ENCODE peak calls at places on chromosomes 4 and X, in ten cellular contexts. X is NT2/D1; Z is glutamatergic neuron; Y is A549; H is right cardiac atrium; C is activated CD4-positive, CD25-positive, alpha-beta regulatory T cell; G is AG04449; A is activated effector memory CD4-positive, alpha-beta T cell treated with anti-CD3 and anti-CD28 coated beads, Interleukin-2, amount 50 U/mL, for 16 hours; R is SW480; O is Calu3. N is an unnamed sample.

GRCh38 chr4:75126058-75126457 is 193.1 kb downstream of the PARM1 start:
- DNase-seq in X (no peak), Z (no peak), Y (no peak), H (no peak), C (no peak), G (no peak), A (no peak), R (no peak), O (no peak), N (no peak)

GRCh38 chr4:17066972-17067371 is 168.5 kb upstream of the LDB2 start:
- DNase-seq in X (no peak), Z (no peak), Y (peak), H (no peak), C (no peak), G (peak), A (no peak), R (no peak), O (no peak), N (no peak)

GRCh38 chr4:94410678-94411206 is 41.0 kb upstream of the PDLIM5 start:
- DNase-seq in X (no peak), Z (no peak), Y (peak), H (peak), C (no peak), G (no peak), A (no peak), R (no peak), O (no peak), N (no peak)

GRCh38 chrX:118968031-118968430 is 6.4 kb upstream of the LONRF3 start:
- DNase-seq in X (no peak), Z (no peak), Y (no peak), H (no peak), C (no peak), G (no peak), A (no peak), R (no peak), O (no peak), N (no peak)

GRCh38 chrX:132218100-132218807 is 993 bp downstream of the RAP2C start:
- DNase-seq in X (peak), Z (peak), Y (peak), H (peak), C (peak), G (no peak), A (peak), R (peak), O (peak), N (peak)

GRCh38 chr4:157722146-157722545 is 450.7 kb downstream of the GASK1B start:
- DNase-seq in X (no peak), Z (no peak), Y (no peak), H (no peak), C (no peak), G (no peak), A (no peak), R (no peak), O (no peak), N (no peak)

GRCh38 chrX:53713987-53714579 is 27.6 kb upstream of the HUWE1 start:
- DNase-seq in X (no peak), Z (no peak), Y (no peak), H (no peak), C (no peak), G (no peak), A (no peak), R (no peak), O (no peak), N (no peak)

GRCh38 chrX:95875661-95876060 is 809.0 kb upstream of the DIAPH2 start:
- DNase-seq in X (no peak), Z (no peak), Y (no peak), H (no peak), C (no peak), G (no peak), A (no peak), R (no peak), O (no peak), N (no peak)

GRCh38 chrX:54415534-54416350 is 24.5 kb upstream of the TSR2 start:
- DNase-seq in X (no peak), Z (no peak), Y (no peak), H (no peak), C (no peak), G (no peak), A (no peak), R (no peak), O (no peak), N (no peak)

GRCh38 chrX:71282514-71283408 is 674 bp upstream of the NONO start:
- DNase-seq in X (no peak), Z (no peak), Y (peak), H (no peak), C (peak), G (no peak), A (peak), R (no peak), O (no peak), N (peak)

GRCh38 chr4:180059216-180059881 is 2183.9 kb upstream of the TENM3 start:
- DNase-seq in X (peak), Z (peak), Y (peak), H (no peak), C (no peak), G (no peak), A (no peak), R (peak), O (no peak), N (peak)

GRCh38 chr4:177194906-177195305 is 114.8 kb upstream of the NEIL3 start:
- DNase-seq in X (no peak), Z (no peak), Y (no peak), H (no peak), C (no peak), G (no peak), A (no peak), R (no peak), O (no peak), N (no peak)

GRCh38 chr4:184649971-184650855 is 675 bp downstream of the PRIMPOL start:
- DNase-seq in X (no peak), Z (peak), Y (no peak), H (no peak), C (no peak), G (no peak), A (no peak), R (peak), O (no peak), N (peak)

GRCh38 chr4:6263541-6264540 is 5.8 kb upstream of the WFS1 start:
- DNase-seq in X (no peak), Z (no peak), Y (no peak), H (peak), C (no peak), G (no peak), A (no peak), R (peak), O (peak), N (no peak)

GRCh38 chrX:43405191-43405590 is 250.9 kb upstream of the MAOA start:
- DNase-seq in X (no peak), Z (no peak), Y (no peak), H (no peak), C (no peak), G (no peak), A (no peak), R (no peak), O (no peak), N (no peak)